ENCODE peak calls at places on chromosomes 6 and 20, in eight cellular contexts. One of them, this sample, is unnamed.

GRCh38 chr6:128487055-128487454 is 33.3 kb downstream of the PTPRK start:
- DNase-seq in HCT116: no peak
- DNase-seq in sigmoid colon: no peak
- DNase-seq in breast epithelium: no peak
- DNase-seq in prostate gland: no peak
- DNase-seq in K562: no peak
- DNase-seq in stomach: no peak
- DNase-seq in H1: no peak
- DNase-seq in this sample: no peak

GRCh38 chr6:7042654-7043545 is 64.9 kb upstream of the RREB1 start:
- DNase-seq in HCT116: no peak
- DNase-seq in K562: peak; percentile 41
- DNase-seq in H1: no peak
- DNase-seq in stomach: no peak
- DNase-seq in breast epithelium: no peak
- DNase-seq in prostate gland: no peak
- DNase-seq in sigmoid colon: no peak
- DNase-seq in this sample: no peak

GRCh38 chr6:71852951-71853350 is 33.4 kb upstream of the RIMS1 start:
- DNase-seq in stomach: no peak
- DNase-seq in breast epithelium: no peak
- DNase-seq in K562: no peak
- DNase-seq in HCT116: no peak
- DNase-seq in sigmoid colon: no peak
- DNase-seq in H1: no peak
- DNase-seq in prostate gland: no peak
- DNase-seq in this sample: no peak

GRCh38 chr20:48478370-48478769 is 349.4 kb downstream of the PREX1 start:
- DNase-seq in HCT116: no peak
- DNase-seq in sigmoid colon: no peak
- DNase-seq in breast epithelium: no peak
- DNase-seq in K562: no peak
- DNase-seq in H1: no peak
- DNase-seq in prostate gland: no peak
- DNase-seq in stomach: no peak
- DNase-seq in this sample: no peak

GRCh38 chr6:90187437-90188049 is 109.1 kb downstream of the BACH2 start:
- DNase-seq in H1: no peak
- DNase-seq in HCT116: no peak
- DNase-seq in prostate gland: no peak
- DNase-seq in stomach: no peak
- DNase-seq in breast epithelium: no peak
- DNase-seq in K562: no peak
- DNase-seq in sigmoid colon: no peak
- DNase-seq in this sample: no peak

GRCh38 chr6:2817778-2818443 is 23.8 kb downstream of the SERPINB1 start:
- DNase-seq in K562: no peak
- DNase-seq in stomach: no peak
- DNase-seq in HCT116: no peak
- DNase-seq in prostate gland: no peak
- DNase-seq in breast epithelium: no peak
- DNase-seq in sigmoid colon: no peak
- DNase-seq in H1: no peak
- DNase-seq in this sample: no peak

GRCh38 chr6:155528982-155529453 is 73.4 kb upstream of the NOX3 start:
- DNase-seq in H1: no peak
- DNase-seq in K562: no peak
- DNase-seq in sigmoid colon: no peak
- DNase-seq in stomach: no peak
- DNase-seq in HCT116: no peak
- DNase-seq in breast epithelium: no peak
- DNase-seq in prostate gland: no peak
- DNase-seq in this sample: no peak

GRCh38 chr20:1371235-1371782 is 21.5 kb downstream of the FKBP1A start:
- DNase-seq in breast epithelium: no peak
- DNase-seq in HCT116: no peak
- DNase-seq in stomach: no peak
- DNase-seq in sigmoid colon: no peak
- DNase-seq in prostate gland: no peak
- DNase-seq in H1: no peak
- DNase-seq in K562: no peak
- DNase-seq in this sample: no peak

GRCh38 chr6:121504227-121504626 is 68.8 kb downstream of the GJA1 start:
- DNase-seq in K562: no peak
- DNase-seq in breast epithelium: no peak
- DNase-seq in stomach: no peak
- DNase-seq in HCT116: no peak
- DNase-seq in H1: no peak
- DNase-seq in sigmoid colon: no peak
- DNase-seq in prostate gland: peak; percentile 58
- DNase-seq in this sample: no peak

GRCh38 chr6:82251942-82252341 is 4.4 kb upstream of the IBTK start:
- DNase-seq in K562: peak; percentile 41
- DNase-seq in H1: no peak
- DNase-seq in prostate gland: no peak
- DNase-seq in stomach: no peak
- DNase-seq in HCT116: peak; percentile 37
- DNase-seq in breast epithelium: no peak
- DNase-seq in sigmoid colon: no peak
- DNase-seq in this sample: no peak

GRCh38 chr6:146331008-146331407 is 212.6 kb upstream of the RAB32 start:
- DNase-seq in stomach: no peak
- DNase-seq in K562: no peak
- DNase-seq in sigmoid colon: no peak
- DNase-seq in breast epithelium: no peak
- DNase-seq in prostate gland: no peak
- DNase-seq in HCT116: no peak
- DNase-seq in H1: no peak
- DNase-seq in this sample: no peak

GRCh38 chr6:163741342-163741741 is 326.8 kb downstream of the QKI start:
- DNase-seq in K562: peak; percentile 63
- DNase-seq in H1: no peak
- DNase-seq in HCT116: no peak
- DNase-seq in stomach: no peak
- DNase-seq in sigmoid colon: no peak
- DNase-seq in prostate gland: no peak
- DNase-seq in breast epithelium: no peak
- DNase-seq in this sample: no peak

GRCh38 chr20:57509665-57510237 is 15.2 kb downstream of the CTCFL start:
- DNase-seq in prostate gland: no peak
- DNase-seq in K562: peak; percentile 45
- DNase-seq in stomach: peak; percentile 32
- DNase-seq in HCT116: peak; percentile 16
- DNase-seq in sigmoid colon: no peak
- DNase-seq in breast epithelium: no peak
- DNase-seq in H1: no peak
- DNase-seq in this sample: no peak

GRCh38 chr20:36861625-36861874 is 14.4 kb upstream of the TLDC2 start:
- DNase-seq in H1: no peak
- DNase-seq in HCT116: no peak
- DNase-seq in sigmoid colon: peak; percentile 89
- DNase-seq in breast epithelium: no peak
- DNase-seq in K562: no peak
- DNase-seq in stomach: no peak
- DNase-seq in prostate gland: no peak
- DNase-seq in this sample: no peak

GRCh38 chr6:87944541-87944954 is 103.1 kb upstream of the SPACA1 start:
- DNase-seq in stomach: peak; percentile 31
- DNase-seq in H1: no peak
- DNase-seq in sigmoid colon: no peak
- DNase-seq in HCT116: no peak
- DNase-seq in breast epithelium: peak; percentile 56
- DNase-seq in K562: peak; percentile 11
- DNase-seq in prostate gland: peak; percentile 90
- DNase-seq in this sample: no peak

GRCh38 chr6:43921548-43922422 is 151.8 kb downstream of the VEGFA start:
- DNase-seq in stomach: no peak
- DNase-seq in K562: no peak
- DNase-seq in H1: no peak
- DNase-seq in sigmoid colon: peak; percentile 38
- DNase-seq in breast epithelium: no peak
- DNase-seq in prostate gland: no peak
- DNase-seq in HCT116: no peak
- DNase-seq in this sample: no peak

GRCh38 chr20:57678340-57678739 is 31.5 kb downstream of the PMEPA1 start:
- DNase-seq in stomach: no peak
- DNase-seq in sigmoid colon: no peak
- DNase-seq in HCT116: no peak
- DNase-seq in prostate gland: no peak
- DNase-seq in breast epithelium: no peak
- DNase-seq in H1: no peak
- DNase-seq in K562: no peak
- DNase-seq in this sample: no peak

GRCh38 chr6:143174951-143175350 is 114.3 kb downstream of the AIG1 start:
- DNase-seq in H1: no peak
- DNase-seq in prostate gland: no peak
- DNase-seq in K562: no peak
- DNase-seq in HCT116: no peak
- DNase-seq in sigmoid colon: no peak
- DNase-seq in breast epithelium: no peak
- DNase-seq in stomach: no peak
- DNase-seq in this sample: no peak

GRCh38 chr6:167090171-167090570 is 32.7 kb upstream of the CCR6 start:
- DNase-seq in breast epithelium: no peak
- DNase-seq in prostate gland: no peak
- DNase-seq in sigmoid colon: no peak
- DNase-seq in stomach: no peak
- DNase-seq in HCT116: no peak
- DNase-seq in K562: no peak
- DNase-seq in H1: no peak
- DNase-seq in this sample: no peak

GRCh38 chr6:42417641-42418112 is 34.0 kb downstream of the TRERF1 start:
- DNase-seq in sigmoid colon: no peak
- DNase-seq in stomach: no peak
- DNase-seq in breast epithelium: no peak
- DNase-seq in H1: no peak
- DNase-seq in HCT116: no peak
- DNase-seq in K562: no peak
- DNase-seq in prostate gland: no peak
- DNase-seq in this sample: no peak

GRCh38 chr6:11425431-11425871 is 112.1 kb upstream of the TMEM170B start:
- DNase-seq in breast epithelium: no peak
- DNase-seq in K562: no peak
- DNase-seq in prostate gland: no peak
- DNase-seq in HCT116: no peak
- DNase-seq in stomach: no peak
- DNase-seq in H1: no peak
- DNase-seq in sigmoid colon: no peak
- DNase-seq in this sample: no peak

GRCh38 chr6:23306251-23306950 is 737.0 kb downstream of the HDGFL1 start:
- DNase-seq in K562: no peak
- DNase-seq in H1: no peak
- DNase-seq in breast epithelium: no peak
- DNase-seq in HCT116: no peak
- DNase-seq in sigmoid colon: no peak
- DNase-seq in stomach: no peak
- DNase-seq in prostate gland: no peak
- DNase-seq in this sample: no peak

GRCh38 chr6:80366721-80367120 is 260.2 kb downstream of the BCKDHB start:
- DNase-seq in prostate gland: no peak
- DNase-seq in stomach: no peak
- DNase-seq in breast epithelium: no peak
- DNase-seq in K562: no peak
- DNase-seq in sigmoid colon: no peak
- DNase-seq in HCT116: no peak
- DNase-seq in H1: no peak
- DNase-seq in this sample: no peak
- TF ChIP-seq POLR2AphosphoS5 in prostate gland: no peak
- TF ChIP-seq POLR2AphosphoS5 in stomach: no peak
- TF ChIP-seq POLR2AphosphoS5 in breast epithelium: no peak
- TF ChIP-seq POLR2AphosphoS5 in K562: no peak
- TF ChIP-seq POLR2AphosphoS5 in sigmoid colon: no peak
- TF ChIP-seq POLR2AphosphoS5 in HCT116: no peak
- TF ChIP-seq POLR2AphosphoS5 in H1: no peak
- TF ChIP-seq POLR2AphosphoS5 in this sample: no peak

GRCh38 chr20:2872304-2873009 is 824 bp upstream of the PTPRA start:
- DNase-seq in HCT116: no peak
- DNase-seq in sigmoid colon: peak; percentile 81
- DNase-seq in breast epithelium: no peak
- DNase-seq in H1: peak; percentile 86
- DNase-seq in stomach: peak; percentile 64
- DNase-seq in K562: peak; percentile 89
- DNase-seq in prostate gland: peak; percentile 30
- DNase-seq in this sample: peak; percentile 78
- H3K4me1 ChIP-seq in HCT116: peaks cover 21% of the 10 kb centered on the region
- H3K4me1 ChIP-seq in sigmoid colon: peaks cover 34% of the 10 kb centered on the region
- H3K4me1 ChIP-seq in breast epithelium: peaks cover 12% of the 10 kb centered on the region
- H3K4me1 ChIP-seq in H1: peaks cover 5% of the 10 kb centered on the region
- H3K4me1 ChIP-seq in stomach: peaks cover 45% of the 10 kb centered on the region
- H3K4me1 ChIP-seq in K562: peaks cover 33% of the 10 kb centered on the region
- H3K4me1 ChIP-seq in prostate gland: peaks cover 6% of the 10 kb centered on the region
- H3K4me1 ChIP-seq in this sample: peaks cover 47% of the 10 kb centered on the region

GRCh38 chr6:55875420-55875819 is at the start of gene BMP5:
- DNase-seq in stomach: no peak
- DNase-seq in breast epithelium: no peak
- DNase-seq in prostate gland: no peak
- DNase-seq in HCT116: no peak
- DNase-seq in K562: no peak
- DNase-seq in H1: no peak
- DNase-seq in sigmoid colon: no peak
- DNase-seq in this sample: no peak

GRCh38 chr6:55869731-55870130 is 5.7 kb downstream of the BMP5 start:
- DNase-seq in HCT116: no peak
- DNase-seq in stomach: no peak
- DNase-seq in prostate gland: no peak
- DNase-seq in K562: no peak
- DNase-seq in H1: no peak
- DNase-seq in sigmoid colon: no peak
- DNase-seq in breast epithelium: no peak
- DNase-seq in this sample: no peak

GRCh38 chr6:55868910-55869479 is 6.4 kb downstream of the BMP5 start:
- DNase-seq in sigmoid colon: no peak
- DNase-seq in stomach: no peak
- DNase-seq in HCT116: peak; percentile 2
- DNase-seq in H1: no peak
- DNase-seq in K562: no peak
- DNase-seq in prostate gland: peak; percentile 15
- DNase-seq in breast epithelium: no peak
- DNase-seq in this sample: no peak

DNA sequence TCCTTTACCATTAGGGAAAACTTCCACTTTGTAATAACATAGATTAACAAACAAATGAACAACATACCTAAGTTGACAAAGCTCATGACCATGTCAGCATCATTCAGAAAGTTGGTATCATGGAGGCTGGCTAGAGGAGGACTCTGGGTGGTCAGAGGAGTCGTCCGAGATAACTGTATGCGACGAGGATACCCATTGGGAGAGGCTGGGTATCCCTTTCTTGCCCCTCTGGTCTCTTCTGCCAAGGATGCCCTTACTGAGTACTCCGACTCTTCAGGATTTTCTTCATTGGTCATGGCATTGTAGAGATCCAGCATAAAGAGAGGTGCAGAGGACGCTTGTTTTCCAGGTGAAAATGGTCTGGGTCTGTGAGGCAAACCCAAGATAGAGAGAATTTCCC is 1.1 kb downstream of the BMP5 start:
- DNase-seq in stomach: no peak
- DNase-seq in sigmoid colon: no peak
- DNase-seq in K562: no peak
- DNase-seq in prostate gland: no peak
- DNase-seq in breast epithelium: no peak
- DNase-seq in HCT116: no peak
- DNase-seq in H1: no peak
- DNase-seq in this sample: no peak
- H3K4me3 ChIP-seq in stomach: no peak overlapping the region
- H3K4me3 ChIP-seq in sigmoid colon: no peak overlapping the region
- H3K4me3 ChIP-seq in K562: no peak overlapping the region
- H3K4me3 ChIP-seq in prostate gland: peak overlapping the region; percentile 6
- H3K4me3 ChIP-seq in breast epithelium: no peak overlapping the region
- H3K4me3 ChIP-seq in HCT116: no peak overlapping the region
- H3K4me3 ChIP-seq in H1: no peak overlapping the region
- H3K4me3 ChIP-seq in this sample: no peak overlapping the region

GRCh38 chr6:31058128-31058894 is 48.0 kb downstream of the MUC22 start:
- DNase-seq in breast epithelium: no peak
- DNase-seq in prostate gland: no peak
- DNase-seq in sigmoid colon: no peak
- DNase-seq in HCT116: peak; percentile 70
- DNase-seq in H1: no peak
- DNase-seq in K562: peak; percentile 58
- DNase-seq in stomach: no peak
- DNase-seq in this sample: no peak
- TF ChIP-seq POLR2AphosphoS5 in breast epithelium: no peak
- TF ChIP-seq POLR2AphosphoS5 in prostate gland: no peak
- TF ChIP-seq POLR2AphosphoS5 in sigmoid colon: no peak
- TF ChIP-seq POLR2AphosphoS5 in HCT116: no peak
- TF ChIP-seq POLR2AphosphoS5 in H1: no peak
- TF ChIP-seq POLR2AphosphoS5 in K562: no peak
- TF ChIP-seq POLR2AphosphoS5 in stomach: no peak
- TF ChIP-seq POLR2AphosphoS5 in this sample: no peak